ENCODE peak calls at places on chromosomes 6 and 20, in five cellular contexts. One of them, this sample, is unnamed.

GRCh38 chr6:114534813-114535212 is 192.0 kb upstream of the HS3ST5 start:
- DNase-seq in stimulated activated CD4-positive, alpha-beta T cell treated with anti-CD3 and anti-CD28 coated beads, Interleukin-1b, Interleukin-23, amount 100 ng/mL, for 24 hours: no peak
- DNase-seq in HEK293T: no peak
- DNase-seq in hypothalamus: no peak
- DNase-seq in COLO829: no peak
- DNase-seq in this sample: no peak

GRCh38 chr6:80003841-80004198 is 629 bp upstream of the TTK start:
- DNase-seq in stimulated activated CD4-positive, alpha-beta T cell treated with anti-CD3 and anti-CD28 coated beads, Interleukin-1b, Interleukin-23, amount 100 ng/mL, for 24 hours: no peak
- DNase-seq in HEK293T: peak
- DNase-seq in hypothalamus: peak
- DNase-seq in COLO829: no peak
- DNase-seq in this sample: no peak

GRCh38 chr6:170186006-170186908 is 104.6 kb downstream of the DLL1 start:
- DNase-seq in stimulated activated CD4-positive, alpha-beta T cell treated with anti-CD3 and anti-CD28 coated beads, Interleukin-1b, Interleukin-23, amount 100 ng/mL, for 24 hours: no peak
- DNase-seq in HEK293T: no peak
- DNase-seq in hypothalamus: no peak
- DNase-seq in COLO829: no peak
- DNase-seq in this sample: no peak

GRCh38 chr6:106792536-106793236 is 163.3 kb downstream of the QRSL1 start:
- DNase-seq in stimulated activated CD4-positive, alpha-beta T cell treated with anti-CD3 and anti-CD28 coated beads, Interleukin-1b, Interleukin-23, amount 100 ng/mL, for 24 hours: no peak
- DNase-seq in HEK293T: no peak
- DNase-seq in hypothalamus: no peak
- DNase-seq in COLO829: peak
- DNase-seq in this sample: peak

GRCh38 chr6:108501559-108501958 is 59.2 kb upstream of the FOXO3 start:
- DNase-seq in stimulated activated CD4-positive, alpha-beta T cell treated with anti-CD3 and anti-CD28 coated beads, Interleukin-1b, Interleukin-23, amount 100 ng/mL, for 24 hours: no peak
- DNase-seq in HEK293T: no peak
- DNase-seq in hypothalamus: no peak
- DNase-seq in COLO829: no peak
- DNase-seq in this sample: no peak

GRCh38 chr20:23624307-23624706 is 13.4 kb downstream of the CST3 start:
- DNase-seq in stimulated activated CD4-positive, alpha-beta T cell treated with anti-CD3 and anti-CD28 coated beads, Interleukin-1b, Interleukin-23, amount 100 ng/mL, for 24 hours: no peak
- DNase-seq in HEK293T: no peak
- DNase-seq in hypothalamus: no peak
- DNase-seq in COLO829: no peak
- DNase-seq in this sample: no peak

GRCh38 chr6:28078050-28078449 is 2.3 kb upstream of the ZNF165 start:
- DNase-seq in stimulated activated CD4-positive, alpha-beta T cell treated with anti-CD3 and anti-CD28 coated beads, Interleukin-1b, Interleukin-23, amount 100 ng/mL, for 24 hours: no peak
- DNase-seq in HEK293T: no peak
- DNase-seq in hypothalamus: no peak
- DNase-seq in COLO829: no peak
- DNase-seq in this sample: no peak

GRCh38 chr6:42105714-42106662 is 36.4 kb downstream of the C6orf132 start:
- DNase-seq in stimulated activated CD4-positive, alpha-beta T cell treated with anti-CD3 and anti-CD28 coated beads, Interleukin-1b, Interleukin-23, amount 100 ng/mL, for 24 hours: no peak
- DNase-seq in HEK293T: no peak
- DNase-seq in hypothalamus: no peak
- DNase-seq in COLO829: no peak
- DNase-seq in this sample: no peak

GRCh38 chr20:48467622-48468021 is 360.2 kb downstream of the PREX1 start:
- DNase-seq in stimulated activated CD4-positive, alpha-beta T cell treated with anti-CD3 and anti-CD28 coated beads, Interleukin-1b, Interleukin-23, amount 100 ng/mL, for 24 hours: no peak
- DNase-seq in HEK293T: no peak
- DNase-seq in hypothalamus: no peak
- DNase-seq in COLO829: no peak
- DNase-seq in this sample: peak

GRCh38 chr6:125104425-125104824 is 49.1 kb upstream of the TPD52L1 start:
- DNase-seq in stimulated activated CD4-positive, alpha-beta T cell treated with anti-CD3 and anti-CD28 coated beads, Interleukin-1b, Interleukin-23, amount 100 ng/mL, for 24 hours: no peak
- DNase-seq in HEK293T: peak
- DNase-seq in hypothalamus: no peak
- DNase-seq in COLO829: no peak
- DNase-seq in this sample: peak

GRCh38 chr6:27866370-27867050 is 45.7 kb downstream of the OR2B2 start:
- DNase-seq in stimulated activated CD4-positive, alpha-beta T cell treated with anti-CD3 and anti-CD28 coated beads, Interleukin-1b, Interleukin-23, amount 100 ng/mL, for 24 hours: peak
- DNase-seq in HEK293T: no peak
- DNase-seq in hypothalamus: no peak
- DNase-seq in COLO829: no peak
- DNase-seq in this sample: peak

GRCh38 chr6:115634899-115635298 is 425.8 kb downstream of the FRK start:
- DNase-seq in stimulated activated CD4-positive, alpha-beta T cell treated with anti-CD3 and anti-CD28 coated beads, Interleukin-1b, Interleukin-23, amount 100 ng/mL, for 24 hours: no peak
- DNase-seq in HEK293T: no peak
- DNase-seq in hypothalamus: no peak
- DNase-seq in COLO829: no peak
- DNase-seq in this sample: no peak

GRCh38 chr6:411402-412145 is 20.0 kb downstream of the IRF4 start:
- DNase-seq in stimulated activated CD4-positive, alpha-beta T cell treated with anti-CD3 and anti-CD28 coated beads, Interleukin-1b, Interleukin-23, amount 100 ng/mL, for 24 hours: no peak
- DNase-seq in HEK293T: no peak
- DNase-seq in hypothalamus: no peak
- DNase-seq in COLO829: no peak
- DNase-seq in this sample: no peak

GRCh38 chr6:130815200-130816071 is 11.8 kb upstream of the SMLR1 start:
- DNase-seq in stimulated activated CD4-positive, alpha-beta T cell treated with anti-CD3 and anti-CD28 coated beads, Interleukin-1b, Interleukin-23, amount 100 ng/mL, for 24 hours: no peak
- DNase-seq in HEK293T: no peak
- DNase-seq in hypothalamus: no peak
- DNase-seq in COLO829: no peak
- DNase-seq in this sample: no peak

GRCh38 chr20:17549131-17549530 is 18.0 kb upstream of the BFSP1 start:
- DNase-seq in stimulated activated CD4-positive, alpha-beta T cell treated with anti-CD3 and anti-CD28 coated beads, Interleukin-1b, Interleukin-23, amount 100 ng/mL, for 24 hours: no peak
- DNase-seq in HEK293T: no peak
- DNase-seq in hypothalamus: no peak
- DNase-seq in COLO829: no peak
- DNase-seq in this sample: no peak

GRCh38 chr20:19251958-19252669 is 39.7 kb downstream of the SLC24A3 start:
- DNase-seq in stimulated activated CD4-positive, alpha-beta T cell treated with anti-CD3 and anti-CD28 coated beads, Interleukin-1b, Interleukin-23, amount 100 ng/mL, for 24 hours: no peak
- DNase-seq in HEK293T: no peak
- DNase-seq in hypothalamus: no peak
- DNase-seq in COLO829: no peak
- DNase-seq in this sample: no peak

GRCh38 chr20:10463622-10464021 is 28.5 kb downstream of the SLX4IP start:
- DNase-seq in stimulated activated CD4-positive, alpha-beta T cell treated with anti-CD3 and anti-CD28 coated beads, Interleukin-1b, Interleukin-23, amount 100 ng/mL, for 24 hours: no peak
- DNase-seq in HEK293T: no peak
- DNase-seq in hypothalamus: no peak
- DNase-seq in COLO829: no peak
- DNase-seq in this sample: no peak

GRCh38 chr6:11110921-11111768 is at the start of gene ERVFRD-1:
- DNase-seq in stimulated activated CD4-positive, alpha-beta T cell treated with anti-CD3 and anti-CD28 coated beads, Interleukin-1b, Interleukin-23, amount 100 ng/mL, for 24 hours: no peak
- DNase-seq in HEK293T: no peak
- DNase-seq in hypothalamus: no peak
- DNase-seq in COLO829: no peak
- DNase-seq in this sample: no peak

GRCh38 chr6:152356659-152357058 is 280.5 kb downstream of the SYNE1 start:
- DNase-seq in stimulated activated CD4-positive, alpha-beta T cell treated with anti-CD3 and anti-CD28 coated beads, Interleukin-1b, Interleukin-23, amount 100 ng/mL, for 24 hours: no peak
- DNase-seq in HEK293T: peak
- DNase-seq in hypothalamus: no peak
- DNase-seq in COLO829: peak
- DNase-seq in this sample: peak

GRCh38 chr6:39059496-39060310 is 11.1 kb downstream of the GLP1R start:
- DNase-seq in stimulated activated CD4-positive, alpha-beta T cell treated with anti-CD3 and anti-CD28 coated beads, Interleukin-1b, Interleukin-23, amount 100 ng/mL, for 24 hours: no peak
- DNase-seq in HEK293T: peak
- DNase-seq in hypothalamus: no peak
- DNase-seq in COLO829: no peak
- DNase-seq in this sample: no peak

GRCh38 chr20:60372282-60372681 is 414.1 kb downstream of the CDH26 start:
- DNase-seq in stimulated activated CD4-positive, alpha-beta T cell treated with anti-CD3 and anti-CD28 coated beads, Interleukin-1b, Interleukin-23, amount 100 ng/mL, for 24 hours: no peak
- DNase-seq in HEK293T: no peak
- DNase-seq in hypothalamus: no peak
- DNase-seq in COLO829: no peak
- DNase-seq in this sample: no peak

GRCh38 chr6:137013031-137013430 is 31.7 kb downstream of the IL20RA start:
- DNase-seq in stimulated activated CD4-positive, alpha-beta T cell treated with anti-CD3 and anti-CD28 coated beads, Interleukin-1b, Interleukin-23, amount 100 ng/mL, for 24 hours: no peak
- DNase-seq in HEK293T: no peak
- DNase-seq in hypothalamus: no peak
- DNase-seq in COLO829: peak
- DNase-seq in this sample: no peak

GRCh38 chr6:53066059-53066406 is 829 bp downstream of the FBXO9 start:
- DNase-seq in stimulated activated CD4-positive, alpha-beta T cell treated with anti-CD3 and anti-CD28 coated beads, Interleukin-1b, Interleukin-23, amount 100 ng/mL, for 24 hours: peak
- DNase-seq in HEK293T: peak
- DNase-seq in hypothalamus: peak
- DNase-seq in COLO829: no peak
- DNase-seq in this sample: peak

GRCh38 chr6:105871542-105871941 is 214.6 kb upstream of the PRDM1 start:
- DNase-seq in stimulated activated CD4-positive, alpha-beta T cell treated with anti-CD3 and anti-CD28 coated beads, Interleukin-1b, Interleukin-23, amount 100 ng/mL, for 24 hours: no peak
- DNase-seq in HEK293T: no peak
- DNase-seq in hypothalamus: no peak
- DNase-seq in COLO829: no peak
- DNase-seq in this sample: no peak

GRCh38 chr6:170525795-170526194 is 27.3 kb downstream of the PSMB1 start:
- DNase-seq in stimulated activated CD4-positive, alpha-beta T cell treated with anti-CD3 and anti-CD28 coated beads, Interleukin-1b, Interleukin-23, amount 100 ng/mL, for 24 hours: no peak
- DNase-seq in HEK293T: no peak
- DNase-seq in hypothalamus: no peak
- DNase-seq in COLO829: no peak
- DNase-seq in this sample: no peak

This sample was measured in SK-MEL-5.